ENCODE peak calls at places on chromosomes 13 and 19, in ten cellular contexts. K is heart right ventricle; O is left lung; D is Panc1; C is psoas muscle; A is RWPE2; U is HCT116; Q is aorta; S is right cardiac atrium; W is CD8-positive, alpha-beta T cell. F is an unnamed sample. For H3K27me3, the result is how much of the 10 kb centered on the place peaks cover.

GRCh38 chr13:67518785-67519184 is 288.6 kb upstream of the PCDH9 start:
- ATAC-seq in K (no peak), O (no peak), D (no peak), C (no peak), A (no peak), U (no peak), Q (no peak), S (no peak), W (no peak), F (no peak)

GRCh38 chr19:33344210-33344609 is 29.3 kb upstream of the CEBPG start:
- ATAC-seq in K (no peak), O (peak), D (no peak), C (peak), A (no peak), U (no peak), Q (no peak), S (peak), W (no peak), F (peak)

GRCh38 chr13:42930136-42930535 is 61.9 kb downstream of the EPSTI1 start:
- ATAC-seq in K (no peak), O (no peak), D (no peak), C (no peak), A (no peak), U (no peak), Q (no peak), S (no peak), W (no peak), F (no peak)

GRCh38 chr19:45901912-45902650 is at the start of gene MYPOP:
- ATAC-seq in K (peak), O (no peak), D (peak), C (peak), A (no peak), U (no peak), Q (no peak), S (no peak), W (no peak), F (no peak)

GRCh38 chr19:927707-928401 is 2.0 kb downstream of the ARID3A start:
- ATAC-seq in K (no peak), O (no peak), D (no peak), C (no peak), A (no peak), U (no peak), Q (no peak), S (no peak), W (no peak), F (no peak)

GRCh38 chr19:41166888-41167804 is 25.9 kb upstream of the CYP2S1 start:
- ATAC-seq in K (no peak), O (no peak), D (no peak), C (no peak), A (no peak), U (no peak), Q (no peak), S (no peak), W (no peak), F (no peak)

GRCh38 chr13:21338651-21339278 is 120.3 kb downstream of the ZDHHC20 start:
- ATAC-seq in K (no peak), O (no peak), D (no peak), C (no peak), A (no peak), U (no peak), Q (no peak), S (no peak), W (no peak), F (no peak)

GRCh38 chr13:40597735-40598365 is 68.6 kb downstream of the FOXO1 start:
- ATAC-seq in K (peak), O (peak), D (no peak), C (peak), A (no peak), U (no peak), Q (peak), S (peak), W (no peak), F (no peak)

GRCh38 chr13:59099182-59099950 is 1064.4 kb downstream of the DIAPH3 start:
- ATAC-seq in K (no peak), O (no peak), D (no peak), C (no peak), A (no peak), U (no peak), Q (no peak), S (no peak), W (no peak), F (no peak)

GRCh38 chr13:91017669-91018053 is 329.8 kb upstream of the MIR17HG start:
- ATAC-seq in K (no peak), O (peak), D (peak), C (no peak), A (peak), U (peak), Q (no peak), S (no peak), W (no peak), F (no peak)

GRCh38 chr19:38793186-38793585 is 4.2 kb downstream of the LGALS7B start:
- ATAC-seq in K (no peak), O (no peak), D (no peak), C (no peak), A (peak), U (no peak), Q (no peak), S (no peak), W (no peak), F (no peak)

GRCh38 chr13:100523437-100523836 is 65.2 kb downstream of the GGACT start:
- ATAC-seq in K (no peak), O (no peak), D (no peak), C (no peak), A (no peak), U (no peak), Q (no peak), S (no peak), W (no peak), F (no peak)

GRCh38 chr19:7480975-7481265 is 7.9 kb downstream of the PEX11G start:
- ATAC-seq in K (no peak), O (peak), D (no peak), C (no peak), A (no peak), U (no peak), Q (no peak), S (no peak), W (no peak), F (peak)

GRCh38 chr19:17026041-17026658 is 460 bp downstream of the CPAMD8 start:
- ATAC-seq in K (no peak), O (peak), D (peak), C (no peak), A (no peak), U (no peak), Q (no peak), S (no peak), W (no peak), F (peak)

GRCh38 chr13:105213512-105213911 is 1322.0 kb downstream of the EFNB2 start:
- ATAC-seq in K (no peak), O (no peak), D (no peak), C (no peak), A (no peak), U (no peak), Q (no peak), S (no peak), W (no peak), F (no peak)

GRCh38 chr13:107669356-107669755 is 546.0 kb downstream of the LIG4 start:
- ATAC-seq in K (no peak), O (no peak), D (no peak), C (no peak), A (no peak), U (no peak), Q (no peak), S (no peak), W (no peak), F (no peak)

GRCh38 chr19:48900477-48901452 is 653 bp downstream of the NUCB1 start:
- ATAC-seq in K (peak), O (peak), D (peak), C (peak), A (no peak), U (peak), Q (peak), S (peak), W (peak), F (no peak)

GRCh38 chr13:101301053-101301452 is 115.3 kb downstream of the NALCN start:
- ATAC-seq in K (no peak), O (no peak), D (no peak), C (no peak), A (no peak), U (no peak), Q (no peak), S (no peak), W (no peak), F (no peak)

GRCh38 chr13:48302920-48303330 is 626 bp upstream of the RB1 start:
- ATAC-seq in K (peak), O (peak), D (no peak), C (no peak), A (peak), U (no peak), Q (peak), S (no peak), W (peak), F (no peak)

GRCh38 chr13:51619614-51620013 is 35.4 kb downstream of the WDFY2 start:
- ATAC-seq in K (no peak), O (peak), D (no peak), C (no peak), A (peak), U (no peak), Q (peak), S (peak), W (no peak), F (no peak)

GRCh38 chr13:101618440-101619187 is 166.1 kb downstream of the ITGBL1 start:
- ATAC-seq in K (no peak), O (no peak), D (no peak), C (no peak), A (no peak), U (no peak), Q (no peak), S (no peak), W (peak), F (no peak)

GRCh38 chr13:47672245-47672975 is 328.7 kb downstream of the SUCLA2 start:
- ATAC-seq in K (no peak), O (peak), D (no peak), C (peak), A (no peak), U (no peak), Q (peak), S (peak), W (no peak), F (no peak)

GRCh38 chr13:109933476-109933875 is 147.1 kb upstream of the IRS2 start:
- ATAC-seq in K (no peak), O (no peak), D (no peak), C (no peak), A (no peak), U (peak), Q (no peak), S (no peak), W (no peak), F (no peak)

GRCh38 chr13:23888658-23889597 is at the start of gene MIPEP:
- ATAC-seq in K (peak), O (peak), D (peak), C (peak), A (peak), U (peak), Q (peak), S (peak), W (peak), F (peak)

GRCh38 chr19:37778613-37779138 is 710 bp downstream of the ZNF573 start:
- ATAC-seq in K (no peak), O (peak), D (peak), C (no peak), A (peak), U (no peak), Q (no peak), S (no peak), W (peak), F (no peak)

GRCh38 chr13:36163303-36163702 is 32.1 kb upstream of the DCLK1 start:
- ATAC-seq in K (peak), O (peak), D (no peak), C (no peak), A (no peak), U (no peak), Q (no peak), S (peak), W (no peak), F (no peak)

GRCh38 chr13:48902421-48902820 is 73.3 kb upstream of the FNDC3A start:
- ATAC-seq in K (no peak), O (peak), D (no peak), C (no peak), A (peak), U (no peak), Q (no peak), S (no peak), W (no peak), F (no peak)

GRCh38 chr19:45789035-45789786 is 3.4 kb downstream of the DMWD start:
- ATAC-seq in K (no peak), O (no peak), D (no peak), C (peak), A (no peak), U (no peak), Q (no peak), S (no peak), W (no peak), F (no peak)

GRCh38 chr19:13207237-13208130 is 57.3 kb downstream of the IER2 start:
- ATAC-seq in K (peak), O (peak), D (no peak), C (peak), A (peak), U (no peak), Q (peak), S (peak), W (peak), F (peak)

GRCh38 chr19:5152013-5152763 is 183.3 kb downstream of the KDM4B start:
- ATAC-seq in K (no peak), O (no peak), D (no peak), C (no peak), A (no peak), U (no peak), Q (no peak), S (no peak), W (no peak), F (no peak)

GRCh38 chr13:93375491-93375890 is 148.9 kb downstream of the GPC6 start:
- ATAC-seq in K (no peak), O (no peak), D (no peak), C (no peak), A (no peak), U (no peak), Q (no peak), S (no peak), W (no peak), F (no peak)

GRCh38 chr13:108407495-108407894 is 138.0 kb downstream of the TNFSF13B start:
- ATAC-seq in K (no peak), O (no peak), D (no peak), C (no peak), A (no peak), U (no peak), Q (no peak), S (no peak), W (no peak), F (no peak)

GRCh38 chr13:50829896-50830295 is 13.6 kb downstream of the DLEU7 start:
- ATAC-seq in K (no peak), O (no peak), D (no peak), C (no peak), A (no peak), U (no peak), Q (peak), S (no peak), W (no peak), F (peak)

GRCh38 chr13:43058318-43058674 is 34.9 kb downstream of the DNAJC15 start:
- ATAC-seq in K (peak), O (no peak), D (peak), C (no peak), A (peak), U (peak), Q (peak), S (peak), W (no peak), F (peak)

GRCh38 chr13:108225440-108225839 is 7.2 kb downstream of the ABHD13 start:
- ATAC-seq in K (no peak), O (no peak), D (no peak), C (no peak), A (no peak), U (no peak), Q (no peak), S (no peak), W (peak), F (no peak)

GRCh38 chr19:55720214-55720746 is 17.9 kb downstream of the NLRP9 start:
- ATAC-seq in K (no peak), O (no peak), D (no peak), C (no peak), A (no peak), U (no peak), Q (no peak), S (no peak), W (no peak), F (no peak)

GRCh38 chr13:80132741-80133601 is 208.0 kb downstream of the SPRY2 start:
- ATAC-seq in K (peak), O (peak), D (peak), C (peak), A (peak), U (peak), Q (peak), S (peak), W (no peak), F (peak)

GRCh38 chr13:73602295-73602694 is 531.9 kb downstream of the KLF12 start:
- ATAC-seq in K (no peak), O (no peak), D (no peak), C (no peak), A (peak), U (peak), Q (no peak), S (no peak), W (no peak), F (no peak)

GRCh38 chr13:97224544-97225324 is 2.6 kb downstream of the MBNL2 start:
- ATAC-seq in K (no peak), O (peak), D (no peak), C (peak), A (no peak), U (no peak), Q (no peak), S (no peak), W (no peak), F (no peak)

GRCh38 chr19:2288743-2289713 is 7.1 kb upstream of the PEAK3 start:
- ATAC-seq in K (peak), O (no peak), D (no peak), C (no peak), A (no peak), U (peak), Q (no peak), S (peak), W (peak), F (no peak)

GRCh38 chr19:2291185-2291751 is 9.3 kb upstream of the PEAK3 start:
- ATAC-seq in K (no peak), O (no peak), D (no peak), C (no peak), A (no peak), U (no peak), Q (no peak), S (no peak), W (no peak), F (no peak)

GRCh38 chr19:2290441-2291184 is 8.6 kb upstream of the PEAK3 start:
- ATAC-seq in K (no peak), O (peak), D (no peak), C (no peak), A (peak), U (no peak), Q (no peak), S (no peak), W (peak), F (no peak)

GRCh38 chr19:2288010-2288742 is 6.2 kb upstream of the PEAK3 start:
- ATAC-seq in K (peak), O (no peak), D (no peak), C (no peak), A (no peak), U (no peak), Q (no peak), S (no peak), W (no peak), F (no peak)

GRCh38 chr19:2289714-2290435 is 7.9 kb upstream of the PEAK3 start:
- ATAC-seq in K (no peak), O (peak), D (no peak), C (peak), A (peak), U (no peak), Q (no peak), S (peak), W (peak), F (peak)
- H3K4me3 ChIP-seq in K (peak), O (peak), D (no peak), C (peak), A (peak), U (no peak), Q (no peak), S (peak), W (peak), F (no peak)

DNA sequence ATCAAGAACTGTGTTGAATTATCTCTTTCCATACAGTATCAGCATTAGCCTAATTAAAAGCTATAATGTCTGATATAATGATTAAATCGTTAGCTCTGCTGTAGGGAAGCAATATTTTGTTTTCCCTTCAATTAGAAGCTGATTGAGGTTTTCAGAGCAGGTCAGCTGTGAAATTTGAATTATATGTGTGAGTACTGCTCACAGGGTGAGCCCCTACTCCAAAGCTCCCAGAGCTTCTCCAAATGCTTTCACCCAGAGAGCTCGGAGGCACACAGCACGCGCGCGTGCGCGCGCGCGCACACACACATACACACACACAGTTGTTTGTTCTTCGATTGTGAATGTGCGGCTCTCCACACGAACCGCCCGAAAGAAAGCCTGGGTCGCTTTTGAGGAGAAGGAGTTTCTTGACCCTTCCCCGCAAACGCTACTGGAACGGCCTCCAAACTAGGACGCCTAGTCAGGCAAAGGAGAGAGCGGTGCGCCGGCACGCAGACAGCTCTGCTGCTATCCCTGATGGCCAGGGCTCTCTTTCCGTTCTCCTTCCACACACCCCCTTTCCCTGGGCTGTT is 4.8 kb upstream of the SOX1 start:
- ATAC-seq in K (no peak), O (no peak), D (no peak), C (no peak), A (no peak), U (no peak), Q (no peak), S (no peak), W (no peak), F (no peak)
- H3K27me3 ChIP-seq in K (half or more), O (half or more), D (under half), C (under half), A (half or more), U (under half), Q (under half), S (under half), W (half or more), F (half or more)

DNA sequence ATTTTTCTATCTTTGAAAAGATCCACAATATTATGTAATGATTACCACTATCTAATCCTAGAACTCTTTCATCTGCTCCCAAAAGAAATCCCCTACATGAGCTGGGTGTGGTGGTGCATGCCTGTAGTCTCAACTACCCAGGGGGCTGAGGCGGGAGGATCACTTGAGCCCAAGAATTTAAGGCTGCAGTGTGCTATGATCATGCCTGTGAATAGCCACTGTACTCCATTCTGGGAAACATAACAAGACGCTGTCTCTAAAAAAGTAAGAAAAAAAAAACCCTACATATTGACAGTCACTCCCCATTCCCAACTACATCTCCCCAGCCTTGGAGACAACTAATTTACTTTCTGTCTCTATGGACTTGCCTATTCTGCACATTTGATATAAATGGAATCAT is 1.1 kb upstream of the ZNF226 start:
- ATAC-seq in K (no peak), O (no peak), D (no peak), C (no peak), A (no peak), U (no peak), Q (no peak), S (no peak), W (no peak), F (no peak)
- H3K4me3 ChIP-seq in K (no peak), O (no peak), D (no peak), C (no peak), A (no peak), U (no peak), Q (no peak), S (no peak), W (no peak), F (no peak)

GRCh38 chr13:27810461-27810860 is 18.2 kb downstream of the GSX1 start:
- ATAC-seq in K (no peak), O (no peak), D (no peak), C (no peak), A (no peak), U (no peak), Q (no peak), S (no peak), W (no peak), F (no peak)
- H3K27me3 ChIP-seq in K (under half), O (half or more), D (under half), C (under half), A (under half), U (under half), Q (under half), S (under half), W (under half), F (half or more)

GRCh38 chr19:10587022-10587838 is at the start of gene AP1M2:
- ATAC-seq in K (no peak), O (peak), D (no peak), C (no peak), A (peak), U (peak), Q (no peak), S (no peak), W (no peak), F (no peak)
- H3K4me3 ChIP-seq in K (no peak), O (peak), D (no peak), C (no peak), A (peak), U (peak), Q (no peak), S (no peak), W (no peak), F (no peak)

F was measured in gastroesophageal sphincter.